ENCODE peak calls at places on chromosome 11, in five cellular contexts. F is A549, E is IMR-90, V is neuronal stem cell, O is lower lobe of right lung. I is an unnamed sample.

GRCh38 chr11:65868076-65868667 is 4.4 kb downstream of the EFEMP2 start:
- DNase-seq in O (peak), F (no peak), V (peak), E (no peak), I (no peak)

GRCh38 chr11:84825140-84825539 is 802.0 kb downstream of the DLG2 start:
- DNase-seq in V (no peak), F (no peak), O (no peak), E (no peak), I (no peak)

GRCh38 chr11:122207921-122208764 is 92.1 kb upstream of the BLID start:
- DNase-seq in V (no peak), E (peak), F (no peak), O (no peak), I (peak)

GRCh38 chr11:36162909-36163434 is 126.3 kb downstream of the COMMD9 start:
- DNase-seq in F (no peak), E (no peak), O (no peak), V (no peak), I (no peak)

GRCh38 chr11:18540207-18541009 is 13.7 kb upstream of the TSG101 start:
- DNase-seq in E (peak), F (no peak), O (no peak), V (no peak), I (peak)

GRCh38 chr11:120027546-120028180 is 110.2 kb downstream of the TRIM29 start:
- DNase-seq in E (no peak), F (no peak), V (no peak), O (no peak), I (no peak)

GRCh38 chr11:112302226-112302868 is 41.7 kb upstream of the PLET1 start:
- DNase-seq in E (peak), V (no peak), F (no peak), O (no peak), I (no peak)

GRCh38 chr11:27722945-27723344 is 22.7 kb upstream of the BDNF start:
- DNase-seq in O (no peak), V (no peak), F (no peak), E (no peak), I (no peak)

GRCh38 chr11:128399722-128400121 is 187.6 kb downstream of the ETS1 start:
- DNase-seq in V (no peak), O (no peak), F (no peak), E (no peak), I (no peak)

GRCh38 chr11:43116071-43116470 is 195.7 kb upstream of the API5 start:
- DNase-seq in V (no peak), O (no peak), E (no peak), F (no peak), I (no peak)

GRCh38 chr11:118786657-118787056 is 4.3 kb downstream of the DDX6 start:
- DNase-seq in V (no peak), E (no peak), O (no peak), F (no peak), I (no peak)

GRCh38 chr11:67288198-67288451 is 978 bp upstream of the ANKRD13D start:
- DNase-seq in E (no peak), O (no peak), V (no peak), F (no peak), I (no peak)
- H3K4me3 ChIP-seq in E (peak), O (peak), V (peak), F (peak), I (peak)

DNA sequence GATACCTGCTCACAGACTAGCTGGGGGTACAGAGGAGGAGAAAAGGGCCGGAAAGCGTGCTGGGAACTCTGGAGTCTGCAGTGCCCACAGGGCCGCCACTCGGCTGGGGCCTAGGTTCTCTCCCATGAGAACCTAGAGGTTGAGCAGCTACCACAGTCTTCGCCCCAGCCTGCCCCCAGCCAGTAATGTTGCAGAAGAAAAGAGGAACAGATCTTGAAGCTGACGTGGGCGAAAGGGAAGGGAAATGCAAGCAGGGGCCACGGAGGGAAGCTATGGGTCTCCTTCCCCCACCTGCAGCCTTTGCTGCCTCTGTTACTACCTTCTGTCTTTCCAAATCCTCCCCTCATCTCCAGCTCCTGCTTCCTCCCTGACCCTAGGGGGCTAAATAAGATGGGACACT is 28.8 kb upstream of the P2RY2 start:
- DNase-seq in V (no peak), F (no peak), O (peak), E (no peak), I (no peak)
- H3K4me3 ChIP-seq in V (no peak), F (no peak), O (no peak), E (no peak), I (no peak)

GRCh38 chr11:114340311-114341131 is 44.3 kb downstream of the NNMT start:
- DNase-seq in O (peak), V (peak), E (peak), F (peak), I (peak)
- H3K4me3 ChIP-seq in O (peak), V (no peak), E (no peak), F (no peak), I (peak)

GRCh38 chr11:93738647-93739081 is 2.6 kb downstream of the TAF1D start:
- DNase-seq in E (no peak), V (no peak), O (no peak), F (no peak), I (peak)

GRCh38 chr11:93737904-93738612 is 3.2 kb downstream of the TAF1D start:
- DNase-seq in V (no peak), F (no peak), E (peak), O (no peak), I (peak)

GRCh38 chr11:93735627-93736026 is 5.7 kb downstream of the TAF1D start:
- DNase-seq in F (no peak), E (no peak), O (no peak), V (no peak), I (no peak)

GRCh38 chr11:93734427-93735222 is 6.7 kb downstream of the TAF1D start:
- DNase-seq in F (no peak), O (no peak), E (no peak), V (no peak), I (no peak)

GRCh38 chr11:93736129-93736528 is 5.2 kb downstream of the TAF1D start:
- DNase-seq in E (peak), O (no peak), F (no peak), V (no peak), I (no peak)
- H3K4me3 ChIP-seq in E (no peak), O (no peak), F (peak), V (no peak), I (no peak)

DNA sequence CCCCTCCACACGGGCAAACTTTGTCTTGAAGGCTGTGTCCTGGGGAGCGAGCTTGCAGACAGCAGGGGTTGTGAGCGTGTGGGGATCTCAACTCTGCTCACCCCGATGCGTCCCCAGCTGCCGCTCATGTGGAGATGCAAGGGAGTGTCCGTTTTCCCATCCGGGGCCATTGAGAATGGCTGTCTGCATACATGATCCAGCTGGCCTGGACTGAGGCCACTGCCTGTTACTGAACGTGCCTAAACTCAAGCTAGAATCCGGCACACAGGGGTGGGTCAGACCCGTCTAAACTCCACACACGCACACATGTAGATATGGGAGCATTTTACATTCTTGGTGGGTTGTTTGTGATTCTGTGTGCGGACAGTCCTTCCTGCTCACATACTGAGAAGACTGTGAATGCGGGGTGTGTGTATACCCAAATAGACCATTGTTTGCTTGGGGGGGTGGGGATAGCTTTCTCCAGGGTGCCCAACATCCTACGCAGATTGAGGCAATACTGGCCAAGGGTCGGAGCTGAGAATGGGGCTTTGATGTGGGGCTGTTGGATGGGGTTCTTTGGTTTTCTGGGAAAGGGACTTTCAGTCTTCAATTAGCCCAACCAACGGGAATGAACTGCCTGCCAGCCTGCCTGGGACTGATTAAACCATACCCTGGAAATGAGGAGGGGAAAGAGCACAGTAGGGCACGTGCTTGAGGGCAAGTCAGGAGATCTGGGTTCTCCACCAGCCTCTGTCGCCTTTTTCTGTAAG is 60.4 kb downstream of the ST3GAL4 start:
- DNase-seq in F (no peak), O (peak), E (no peak), V (no peak), I (no peak)
- H3K4me3 ChIP-seq in F (no peak), O (peak), E (no peak), V (no peak), I (no peak)

GRCh38 chr11:20162824-20163777 is 2.8 kb upstream of the DBX1 start:
- DNase-seq in F (no peak), O (no peak), E (peak), V (peak), I (peak)
- H3K4me3 ChIP-seq in F (peak), O (peak), E (no peak), V (peak), I (no peak)

DNA sequence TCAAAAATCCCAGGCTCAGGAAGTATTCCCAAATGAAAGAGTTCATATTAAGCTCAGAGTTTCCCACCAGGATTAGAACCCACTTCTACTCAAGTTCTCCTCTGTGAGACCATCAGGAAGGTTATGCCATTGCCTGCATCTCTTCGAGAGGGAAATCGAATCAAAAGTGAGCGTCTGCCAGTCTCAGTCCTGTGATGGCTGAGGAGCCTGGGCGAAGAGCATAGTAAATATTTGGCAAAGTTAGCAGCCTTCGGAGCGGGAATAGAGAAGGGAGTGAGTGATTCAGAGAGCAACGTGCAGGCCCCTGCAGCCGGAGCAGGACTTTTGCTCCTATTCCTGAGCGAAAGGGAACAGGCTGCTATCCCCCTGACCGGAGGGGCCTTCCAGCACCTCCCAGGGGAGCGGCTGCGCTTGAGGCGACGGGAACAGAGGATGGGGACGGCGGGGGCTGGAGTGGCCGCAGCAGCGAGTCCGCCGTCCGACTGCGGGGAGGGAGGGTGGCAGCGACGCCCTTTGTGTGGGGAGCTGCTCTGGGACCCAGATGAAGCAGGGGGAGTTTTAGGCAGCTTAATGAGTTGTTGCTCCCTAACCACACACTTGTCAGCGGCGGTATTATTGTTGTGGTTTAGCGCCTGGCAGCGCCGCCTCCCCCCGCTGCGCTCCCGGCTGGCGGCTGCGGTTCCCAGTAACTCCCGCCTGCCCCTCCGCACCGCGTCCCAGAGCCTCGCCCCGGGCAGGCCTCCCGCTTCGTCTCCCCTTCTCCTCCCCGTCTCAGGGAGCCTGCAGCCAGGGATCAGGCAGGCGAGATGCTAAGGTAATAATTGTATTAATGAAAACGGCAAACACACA is 21.7 kb upstream of the NRGN start:
- DNase-seq in F (no peak), E (peak), V (peak), O (peak), I (peak)
- H3K4me3 ChIP-seq in F (peak), E (peak), V (peak), O (peak), I (peak)

GRCh38 chr11:202490-202889 is 4.7 kb downstream of the BET1L start:
- DNase-seq in F (no peak), V (no peak), O (peak), E (no peak), I (no peak)

GRCh38 chr11:200224-201003 is 6.8 kb downstream of the BET1L start:
- DNase-seq in F (no peak), E (no peak), V (no peak), O (peak), I (no peak)

GRCh38 chr11:203056-203944 is 3.9 kb downstream of the BET1L start:
- DNase-seq in E (no peak), V (no peak), O (no peak), F (no peak), I (peak)

GRCh38 chr11:203945-204586 is 3.1 kb downstream of the BET1L start:
- DNase-seq in O (no peak), V (no peak), E (no peak), F (no peak), I (no peak)

GRCh38 chr11:201936-202335 is 5.3 kb downstream of the BET1L start:
- DNase-seq in O (peak), F (no peak), V (no peak), E (no peak), I (no peak)
- H3K4me3 ChIP-seq in O (no peak), F (no peak), V (no peak), E (no peak), I (no peak)

GRCh38 chr11:69299572-69299971 is 5.6 kb downstream of the MYEOV start:
- DNase-seq in F (no peak), V (no peak), O (no peak), E (no peak), I (no peak)
- H3K4me3 ChIP-seq in F (no peak), V (no peak), O (no peak), E (no peak), I (no peak)

GRCh38 chr11:12199231-12199948 is 89.0 kb downstream of the MICAL2 start:
- DNase-seq in F (no peak), V (no peak), O (peak), E (no peak), I (no peak)

GRCh38 chr11:12196335-12196734 is 85.9 kb downstream of the MICAL2 start:
- DNase-seq in F (no peak), V (no peak), O (no peak), E (no peak), I (no peak)

GRCh38 chr11:12195773-12196172 is 85.4 kb downstream of the MICAL2 start:
- DNase-seq in E (no peak), V (no peak), O (no peak), F (no peak), I (no peak)

GRCh38 chr11:12198261-12198925 is 88.0 kb downstream of the MICAL2 start:
- DNase-seq in F (no peak), O (no peak), V (no peak), E (no peak), I (no peak)

GRCh38 chr11:12196862-12197261 is 86.5 kb downstream of the MICAL2 start:
- DNase-seq in F (no peak), V (no peak), E (no peak), O (no peak), I (no peak)
- H3K4me3 ChIP-seq in F (no peak), V (no peak), E (no peak), O (peak), I (no peak)

I was measured in fibroblast of mammary gland.